ENCODE peak calls at places on chromosome 3, in six cellular contexts. S is HTR-8/SVneo, U is Calu3, C is ovary, O is HFFc6, F is GM13976. P is an unnamed sample.

GRCh38 chr3:122246214-122246613 is 62.7 kb downstream of the CASR start:
- DNase-seq in C (no peak), U (no peak), O (no peak), S (no peak), F (no peak), P (no peak)

GRCh38 chr3:66138336-66139234 is 82.2 kb upstream of the SLC25A26 start:
- DNase-seq in F (peak; percentile 49), O (peak; percentile 59), C (no peak), S (peak; percentile 59), U (peak; percentile 64), P (peak; percentile 4)

GRCh38 chr3:190180268-190180667 is 59.6 kb upstream of the P3H2 start:
- DNase-seq in C (no peak), O (peak; percentile 43), F (no peak), U (no peak), S (no peak), P (no peak)

GRCh38 chr3:134685881-134686802 is 35.3 kb upstream of the KY start:
- DNase-seq in C (no peak), S (no peak), O (peak; percentile 79), F (no peak), U (no peak), P (no peak)

GRCh38 chr3:146093928-146094327 is 67.1 kb downstream of the PLOD2 start:
- DNase-seq in U (peak; percentile 32), C (no peak), F (no peak), S (no peak), O (no peak), P (no peak)

GRCh38 chr3:63807901-63808589 is 11.1 kb upstream of the C3orf49 start:
- DNase-seq in U (no peak), S (no peak), C (no peak), O (no peak), F (no peak), P (no peak)

GRCh38 chr3:25557641-25558040 is 107.1 kb downstream of the TOP2B start:
- DNase-seq in U (no peak), S (no peak), C (peak; percentile 29), F (no peak), O (no peak), P (no peak)

GRCh38 chr3:101631397-101631796 is 45.5 kb downstream of the ZBTB11 start:
- DNase-seq in C (no peak), O (no peak), F (no peak), S (no peak), U (no peak), P (no peak)

GRCh38 chr3:97712919-97713318 is 51.6 kb upstream of the ARL6 start:
- DNase-seq in U (no peak), S (no peak), O (no peak), C (no peak), F (no peak), P (no peak)

GRCh38 chr3:10337323-10338163 is 16.6 kb upstream of the SEC13 start:
- DNase-seq in F (peak; percentile 32), C (no peak), S (no peak), O (no peak), U (no peak), P (no peak)